ENCODE peak calls at places on chromosomes 12 and 14, in five cellular contexts. X is cardiac muscle cell, Q is stomach, L is endodermal cell, U is breast epithelium. N is an unnamed sample. For H3K27me3 and H3K4me1, the result is how much of the 10 kb centered on the place peaks cover.

GRCh38 chr12:76025601-76026575 is 5.7 kb downstream of the PHLDA1 start:
- DNase-seq in Q (no peak), X (no peak), U (no peak), L (peak), N (no peak)

GRCh38 chr12:1130571-1130970 is 139.5 kb downstream of the ERC1 start:
- DNase-seq in X (no peak), Q (no peak), U (no peak), L (no peak), N (no peak)

GRCh38 chr12:42180990-42181611 is 36.4 kb upstream of the GXYLT1 start:
- DNase-seq in Q (no peak), X (no peak), U (no peak), L (no peak), N (peak)

GRCh38 chr14:50222061-50222613 is 9.2 kb downstream of the SOS2 start:
- DNase-seq in X (no peak), Q (no peak), U (no peak), L (no peak), N (no peak)

GRCh38 chr12:11667159-11667558 is 17.7 kb downstream of the ETV6 start:
- DNase-seq in Q (no peak), L (no peak), U (no peak), X (no peak), N (no peak)

GRCh38 chr14:102772781-102773570 is 4.3 kb upstream of the TRAF3 start:
- DNase-seq in X (peak), U (no peak), L (peak), Q (no peak), N (no peak)

GRCh38 chr12:51368640-51369517 is 22.3 kb downstream of the GALNT6 start:
- DNase-seq in X (no peak), U (no peak), L (peak), Q (peak), N (no peak)

GRCh38 chr12:93484315-93484981 is 17.1 kb downstream of the MRPL42 start:
- DNase-seq in L (no peak), X (no peak), U (no peak), Q (no peak), N (no peak)

GRCh38 chr14:105767315-105767714 is 240.9 kb downstream of the TMEM121 start:
- DNase-seq in U (no peak), Q (no peak), L (no peak), X (no peak), N (no peak)

GRCh38 chr12:93737457-93738198 is 60.5 kb downstream of the CRADD start:
- DNase-seq in U (no peak), L (no peak), Q (no peak), X (no peak), N (no peak)

GRCh38 chr12:95072900-95073697 is at the start of gene NR2C1:
- DNase-seq in X (peak), L (peak), Q (peak), U (peak), N (peak)

GRCh38 chr14:95710106-95710505 is 3.8 kb downstream of the TCL1A start:
- DNase-seq in Q (no peak), L (no peak), U (no peak), X (no peak), N (no peak)
- H3K27me3 ChIP-seq in Q (under half), L (under half), U (under half), X (under half), N (under half)

GRCh38 chr12:109482894-109483293 is 5.5 kb downstream of the UBE3B start:
- DNase-seq in Q (no peak), U (no peak), X (no peak), L (no peak), N (no peak)

GRCh38 chr12:109482491-109482890 is 5.1 kb downstream of the UBE3B start:
- DNase-seq in L (no peak), X (no peak), U (no peak), Q (no peak), N (no peak)

GRCh38 chr12:109481863-109482262 is 4.4 kb downstream of the UBE3B start:
- DNase-seq in U (no peak), Q (no peak), L (no peak), X (no peak), N (no peak)

GRCh38 chr12:109485201-109485600 is 7.8 kb downstream of the UBE3B start:
- DNase-seq in L (no peak), Q (no peak), U (no peak), X (no peak), N (no peak)

DNA sequence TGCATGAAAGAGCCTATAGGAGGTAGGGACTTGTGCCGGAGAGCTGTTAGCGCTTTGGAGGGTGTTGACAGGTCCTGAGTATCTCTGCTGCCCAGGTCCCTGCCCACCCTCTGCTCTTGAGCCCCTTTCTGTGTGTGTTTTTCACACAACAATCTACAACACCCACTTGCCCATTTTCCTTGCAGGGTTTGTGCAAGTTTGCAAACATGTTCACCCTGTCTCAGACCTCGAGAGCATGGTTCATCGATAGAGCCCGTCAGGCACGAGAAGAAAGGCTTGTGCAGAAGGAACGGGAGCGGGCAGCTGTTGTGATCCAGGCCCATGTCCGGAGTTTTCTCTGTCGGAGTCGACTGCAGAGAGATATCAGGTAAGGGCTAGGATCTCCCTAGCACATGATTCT is 5.9 kb downstream of the UBE3B start:
- DNase-seq in X (no peak), L (no peak), Q (no peak), U (no peak), N (no peak)
- H3K4me1 ChIP-seq in X (under half), L (under half), Q (under half), U (under half), N (under half)

GRCh38 chr12:13980548-13981295 is 680 bp downstream of the GRIN2B start:
- DNase-seq in L (peak), Q (no peak), X (peak), U (no peak), N (no peak)
- H3K4me3 ChIP-seq in L (peak), Q (peak), X (peak), U (peak), N (no peak)

GRCh38 chr12:102034346-102034745 is 27.4 kb downstream of the WASHC3 start:
- DNase-seq in Q (no peak), X (no peak), U (no peak), L (no peak), N (no peak)

GRCh38 chr12:102029148-102029547 is 32.6 kb downstream of the WASHC3 start:
- DNase-seq in U (no peak), L (no peak), X (no peak), Q (no peak), N (no peak)

GRCh38 chr12:102026728-102027127 is 35.1 kb downstream of the WASHC3 start:
- DNase-seq in L (peak), X (no peak), U (no peak), Q (no peak), N (no peak)

GRCh38 chr12:102031852-102032251 is 29.9 kb downstream of the WASHC3 start:
- DNase-seq in X (no peak), L (no peak), Q (no peak), U (no peak), N (no peak)
- H3K27me3 ChIP-seq in X (under half), L (under half), Q (under half), U (under half), N (under half)

DNA sequence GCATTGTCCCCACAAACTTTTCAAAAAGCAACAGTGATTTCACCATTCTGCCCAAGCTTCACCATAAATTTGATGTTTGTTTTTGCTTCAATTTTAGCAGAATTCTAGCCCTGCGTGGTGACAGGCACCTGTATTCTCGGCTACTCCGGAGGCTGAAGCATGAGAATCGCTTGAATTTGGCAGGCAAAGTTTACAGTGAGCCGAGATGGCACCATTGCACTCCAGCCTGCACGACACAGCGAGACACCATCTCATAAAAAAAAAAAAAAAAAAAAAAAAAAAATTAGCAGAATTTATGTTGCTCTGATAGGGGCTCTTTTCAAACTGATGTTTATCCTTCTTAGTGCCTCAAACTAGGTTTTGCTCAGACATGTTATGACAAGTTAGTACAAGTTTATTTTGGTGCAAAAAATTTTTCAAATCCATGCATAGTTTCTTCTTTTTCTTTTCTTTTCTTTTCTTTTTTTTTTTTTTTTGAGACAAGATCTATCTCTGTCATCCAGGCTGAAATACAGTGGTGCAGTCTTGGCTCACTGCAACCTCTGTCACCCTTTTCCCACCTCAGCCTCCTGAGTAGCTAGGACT is 24.3 kb downstream of the RASSF3 start:
- DNase-seq in L (no peak), X (no peak), Q (no peak), U (no peak), N (no peak)
- H3K4me1 ChIP-seq in L (under half), X (under half), Q (half or more), U (under half), N (under half)

GRCh38 chr14:93987376-93987775 is 9.7 kb upstream of the CCDC197 start:
- DNase-seq in L (no peak), X (no peak), Q (no peak), U (no peak), N (no peak)
- H3K4me3 ChIP-seq in L (no peak), X (no peak), Q (no peak), U (no peak), N (no peak)

GRCh38 chr12:48972213-48973021 is 882 bp upstream of the WNT10B start:
- DNase-seq in L (peak), X (no peak), U (no peak), Q (no peak), N (no peak)
- H3K27me3 ChIP-seq in L (half or more), X (half or more), U (half or more), Q (half or more), N (under half)

DNA sequence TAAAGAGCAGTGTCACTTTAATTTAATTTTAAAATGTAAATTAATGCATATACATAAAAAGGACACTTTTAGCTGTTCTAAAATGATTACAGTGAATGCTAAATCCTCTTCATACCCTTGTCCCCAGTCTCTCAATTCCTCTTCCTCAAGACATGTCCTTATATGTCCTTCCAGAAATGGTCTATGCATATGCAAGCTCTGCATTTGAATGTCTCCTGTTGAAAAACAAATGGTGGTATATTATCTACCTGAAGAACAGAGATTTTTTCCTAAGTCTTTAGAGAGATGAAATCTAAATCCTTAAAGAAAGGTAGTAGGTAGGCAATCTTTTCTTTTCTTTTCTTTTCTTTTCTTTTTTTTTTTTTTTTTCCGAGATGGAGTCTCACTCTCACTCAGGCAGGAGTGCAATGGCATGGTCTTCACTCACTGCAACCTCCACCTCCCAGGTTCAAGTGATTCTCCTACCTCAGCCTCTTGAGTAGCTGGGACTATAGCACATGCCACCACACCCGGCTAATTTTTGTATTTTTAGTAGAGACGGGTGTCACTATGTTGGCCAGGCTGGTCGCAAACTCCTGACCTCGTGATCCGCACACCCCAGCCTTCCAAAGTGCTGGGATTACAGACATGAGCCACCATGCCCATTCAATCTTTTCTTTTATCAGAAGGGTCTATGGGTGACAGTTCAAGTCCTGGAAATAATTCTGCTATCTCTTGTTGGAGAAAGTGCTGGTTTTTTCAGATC is 180.5 kb downstream of the PRKCH start:
- DNase-seq in X (no peak), Q (no peak), L (no peak), U (no peak), N (no peak)
- H3K4me1 ChIP-seq in X (under half), Q (under half), L (under half), U (under half), N (under half)

GRCh38 chr12:32863128-32863527 is 33.4 kb downstream of the PKP2 start:
- DNase-seq in Q (no peak), U (no peak), L (no peak), X (no peak), N (no peak)

GRCh38 chr12:32860182-32860581 is 36.4 kb downstream of the PKP2 start:
- DNase-seq in U (no peak), L (no peak), Q (no peak), X (peak), N (no peak)

GRCh38 chr12:32859389-32859788 is 37.2 kb downstream of the PKP2 start:
- DNase-seq in X (no peak), Q (no peak), U (no peak), L (no peak), N (no peak)

GRCh38 chr12:32868885-32869284 is 27.7 kb downstream of the PKP2 start:
- DNase-seq in L (no peak), X (no peak), U (no peak), Q (no peak), N (no peak)

GRCh38 chr12:32864731-32865130 is 31.8 kb downstream of the PKP2 start:
- DNase-seq in Q (no peak), L (no peak), X (no peak), U (no peak), N (no peak)
- H3K4me3 ChIP-seq in Q (no peak), L (no peak), X (no peak), U (no peak), N (no peak)

GRCh38 chr12:96219700-96220206 is 25.6 kb downstream of the ELK3 start:
- DNase-seq in Q (no peak), L (peak), U (peak), X (no peak), N (no peak)
- H3K27me3 ChIP-seq in Q (under half), L (under half), U (under half), X (under half), N (under half)

N was measured in HAP-1.